ENCODE peak calls at places on chromosomes 12 and 14, in eight cellular contexts. One of them, this sample, is unnamed.
A peak's percentile ranks its signal among the peaks of the same experiment; 100 is the strongest.

GRCh38 chr12:70823182-70823976 is 97.2 kb downstream of the PTPRR start:
- DNase-seq in esophagus squamous epithelium: no peak
- DNase-seq in stomach: no peak
- DNase-seq in transverse colon: no peak
- DNase-seq in A549: no peak
- DNase-seq in GM12878: no peak
- DNase-seq in heart left ventricle: no peak
- DNase-seq in ovary: no peak
- DNase-seq in this sample: peak; percentile 26

GRCh38 chr14:92471919-92472318 is 41.7 kb upstream of the RIN3 start:
- DNase-seq in esophagus squamous epithelium: no peak
- DNase-seq in stomach: no peak
- DNase-seq in transverse colon: peak; percentile 15
- DNase-seq in A549: peak; percentile 89
- DNase-seq in GM12878: no peak
- DNase-seq in heart left ventricle: no peak
- DNase-seq in ovary: no peak
- DNase-seq in this sample: peak; percentile 5

GRCh38 chr14:24556756-24557155 is 19.3 kb downstream of the CTSG start:
- DNase-seq in esophagus squamous epithelium: no peak
- DNase-seq in stomach: no peak
- DNase-seq in transverse colon: no peak
- DNase-seq in A549: no peak
- DNase-seq in GM12878: no peak
- DNase-seq in heart left ventricle: no peak
- DNase-seq in ovary: no peak
- DNase-seq in this sample: no peak

GRCh38 chr14:100416921-100417451 is 93.8 kb downstream of the SLC25A47 start:
- DNase-seq in esophagus squamous epithelium: no peak
- DNase-seq in stomach: no peak
- DNase-seq in transverse colon: peak; percentile 56
- DNase-seq in A549: peak; percentile 55
- DNase-seq in GM12878: no peak
- DNase-seq in heart left ventricle: no peak
- DNase-seq in ovary: no peak
- DNase-seq in this sample: no peak

GRCh38 chr12:75550401-75550851 is 39.0 kb upstream of the KRR1 start:
- DNase-seq in esophagus squamous epithelium: no peak
- DNase-seq in stomach: peak; percentile 34
- DNase-seq in transverse colon: no peak
- DNase-seq in A549: no peak
- DNase-seq in GM12878: no peak
- DNase-seq in heart left ventricle: peak; percentile 44
- DNase-seq in ovary: no peak
- DNase-seq in this sample: peak; percentile 33

GRCh38 chr12:111304642-111305071 is 64.2 kb downstream of the PHETA1 start:
- DNase-seq in esophagus squamous epithelium: no peak
- DNase-seq in stomach: no peak
- DNase-seq in transverse colon: no peak
- DNase-seq in A549: no peak
- DNase-seq in GM12878: no peak
- DNase-seq in heart left ventricle: no peak
- DNase-seq in ovary: no peak
- DNase-seq in this sample: no peak

GRCh38 chr12:108526482-108527234 is 11.6 kb downstream of the FICD start:
- DNase-seq in esophagus squamous epithelium: no peak
- DNase-seq in stomach: no peak
- DNase-seq in transverse colon: no peak
- DNase-seq in A549: no peak
- DNase-seq in GM12878: no peak
- DNase-seq in heart left ventricle: no peak
- DNase-seq in ovary: no peak
- DNase-seq in this sample: peak; percentile 69

GRCh38 chr12:120282229-120282628 is 9.5 kb downstream of the RNU4-2 start:
- DNase-seq in esophagus squamous epithelium: no peak
- DNase-seq in stomach: no peak
- DNase-seq in transverse colon: no peak
- DNase-seq in A549: no peak
- DNase-seq in GM12878: no peak
- DNase-seq in heart left ventricle: no peak
- DNase-seq in ovary: no peak
- DNase-seq in this sample: no peak

GRCh38 chr14:44963775-44964380 is 1.9 kb downstream of the TOGARAM1 start:
- DNase-seq in esophagus squamous epithelium: no peak
- DNase-seq in stomach: no peak
- DNase-seq in transverse colon: no peak
- DNase-seq in A549: no peak
- DNase-seq in GM12878: no peak
- DNase-seq in heart left ventricle: no peak
- DNase-seq in ovary: no peak
- DNase-seq in this sample: no peak

GRCh38 chr12:71589478-71589881 is 74.2 kb downstream of the ZFC3H1 start:
- DNase-seq in esophagus squamous epithelium: no peak
- DNase-seq in stomach: no peak
- DNase-seq in transverse colon: no peak
- DNase-seq in A549: no peak
- DNase-seq in GM12878: no peak
- DNase-seq in heart left ventricle: no peak
- DNase-seq in ovary: no peak
- DNase-seq in this sample: no peak

GRCh38 chr12:105256921-105257320 is 20.9 kb upstream of the APPL2 start:
- DNase-seq in esophagus squamous epithelium: no peak
- DNase-seq in stomach: no peak
- DNase-seq in transverse colon: no peak
- DNase-seq in A549: no peak
- DNase-seq in GM12878: no peak
- DNase-seq in heart left ventricle: no peak
- DNase-seq in ovary: no peak
- DNase-seq in this sample: no peak

GRCh38 chr14:31921741-31922140 is 155.4 kb upstream of the ARHGAP5 start:
- DNase-seq in esophagus squamous epithelium: no peak
- DNase-seq in stomach: no peak
- DNase-seq in transverse colon: no peak
- DNase-seq in A549: no peak
- DNase-seq in GM12878: no peak
- DNase-seq in heart left ventricle: no peak
- DNase-seq in ovary: no peak
- DNase-seq in this sample: no peak

GRCh38 chr12:113537751-113538087 is 66.0 kb upstream of the LHX5 start:
- DNase-seq in esophagus squamous epithelium: no peak
- DNase-seq in stomach: no peak
- DNase-seq in transverse colon: no peak
- DNase-seq in A549: no peak
- DNase-seq in GM12878: no peak
- DNase-seq in heart left ventricle: no peak
- DNase-seq in ovary: no peak
- DNase-seq in this sample: no peak

GRCh38 chr12:101763246-101763931 is 24.1 kb upstream of the SYCP3 start:
- DNase-seq in esophagus squamous epithelium: no peak
- DNase-seq in stomach: no peak
- DNase-seq in transverse colon: no peak
- DNase-seq in A549: no peak
- DNase-seq in GM12878: no peak
- DNase-seq in heart left ventricle: no peak
- DNase-seq in ovary: no peak
- DNase-seq in this sample: peak; percentile 13

GRCh38 chr12:50073712-50074111 is 11.4 kb upstream of the SMARCD1 start:
- DNase-seq in esophagus squamous epithelium: no peak
- DNase-seq in stomach: no peak
- DNase-seq in transverse colon: no peak
- DNase-seq in A549: no peak
- DNase-seq in GM12878: no peak
- DNase-seq in heart left ventricle: peak; percentile 5
- DNase-seq in ovary: peak; percentile 30
- DNase-seq in this sample: no peak

GRCh38 chr14:100339757-100340453 is 16.8 kb downstream of the SLC25A47 start:
- DNase-seq in esophagus squamous epithelium: no peak
- DNase-seq in stomach: no peak
- DNase-seq in transverse colon: no peak
- DNase-seq in A549: no peak
- DNase-seq in GM12878: no peak
- DNase-seq in heart left ventricle: peak; percentile 3
- DNase-seq in ovary: no peak
- DNase-seq in this sample: peak; percentile 9

GRCh38 chr12:32896438-32897275 is at the start of gene PKP2:
- DNase-seq in esophagus squamous epithelium: no peak
- DNase-seq in stomach: peak; percentile 91
- DNase-seq in transverse colon: peak; percentile 92
- DNase-seq in A549: peak; percentile 56
- DNase-seq in GM12878: no peak
- DNase-seq in heart left ventricle: peak; percentile 59
- DNase-seq in ovary: peak; percentile 81
- DNase-seq in this sample: peak; percentile 18

DNA sequence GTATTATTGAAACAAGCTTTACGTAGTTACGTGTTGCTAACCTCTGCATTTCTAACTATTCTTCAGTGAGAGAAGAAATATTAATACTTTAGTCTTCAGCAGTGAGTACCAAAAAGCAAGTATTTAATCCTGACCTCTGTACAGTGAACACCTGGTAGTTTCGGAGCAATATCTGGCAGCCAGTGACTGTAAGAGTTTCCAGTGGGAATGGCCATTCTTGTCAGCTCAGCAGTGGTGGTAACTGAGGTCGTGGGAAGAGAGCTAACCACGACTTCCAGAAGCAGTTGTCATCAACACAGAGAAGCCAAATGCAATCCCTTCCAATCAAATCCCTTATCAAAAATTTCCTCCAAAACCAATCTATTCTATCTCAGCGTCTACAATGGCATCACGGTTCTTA is 1500.2 kb upstream of the FLRT2 start:
- DNase-seq in esophagus squamous epithelium: no peak
- DNase-seq in stomach: no peak
- DNase-seq in transverse colon: no peak
- DNase-seq in A549: no peak
- DNase-seq in GM12878: no peak
- DNase-seq in heart left ventricle: no peak
- DNase-seq in ovary: no peak
- DNase-seq in this sample: no peak
- TF ChIP-seq POLR2A in esophagus squamous epithelium: no peak
- TF ChIP-seq POLR2A in stomach: no peak
- TF ChIP-seq POLR2A in transverse colon: no peak
- TF ChIP-seq POLR2A in A549: no peak
- TF ChIP-seq POLR2A in GM12878: no peak
- TF ChIP-seq POLR2A in heart left ventricle: no peak
- TF ChIP-seq POLR2A in ovary: no peak
- TF ChIP-seq POLR2A in this sample: no peak

GRCh38 chr12:68416350-68416749 is 84.2 kb upstream of the MDM1 start:
- DNase-seq in esophagus squamous epithelium: no peak
- DNase-seq in stomach: no peak
- DNase-seq in transverse colon: no peak
- DNase-seq in A549: no peak
- DNase-seq in GM12878: no peak
- DNase-seq in heart left ventricle: no peak
- DNase-seq in ovary: no peak
- DNase-seq in this sample: no peak

GRCh38 chr12:68418137-68418460 is 85.9 kb upstream of the MDM1 start:
- DNase-seq in esophagus squamous epithelium: no peak
- DNase-seq in stomach: no peak
- DNase-seq in transverse colon: no peak
- DNase-seq in A549: no peak
- DNase-seq in GM12878: no peak
- DNase-seq in heart left ventricle: no peak
- DNase-seq in ovary: no peak
- DNase-seq in this sample: no peak

GRCh38 chr12:68420225-68421008 is 88.3 kb upstream of the MDM1 start:
- DNase-seq in esophagus squamous epithelium: no peak
- DNase-seq in stomach: no peak
- DNase-seq in transverse colon: no peak
- DNase-seq in A549: no peak
- DNase-seq in GM12878: no peak
- DNase-seq in heart left ventricle: no peak
- DNase-seq in ovary: no peak
- DNase-seq in this sample: peak; percentile 63

GRCh38 chr12:68414988-68415387 is 82.8 kb upstream of the MDM1 start:
- DNase-seq in esophagus squamous epithelium: no peak
- DNase-seq in stomach: no peak
- DNase-seq in transverse colon: no peak
- DNase-seq in A549: no peak
- DNase-seq in GM12878: peak; percentile 50
- DNase-seq in heart left ventricle: no peak
- DNase-seq in ovary: no peak
- DNase-seq in this sample: no peak

GRCh38 chr12:68416826-68417225 is 84.7 kb upstream of the MDM1 start:
- DNase-seq in esophagus squamous epithelium: no peak
- DNase-seq in stomach: no peak
- DNase-seq in transverse colon: no peak
- DNase-seq in A549: no peak
- DNase-seq in GM12878: no peak
- DNase-seq in heart left ventricle: no peak
- DNase-seq in ovary: no peak
- DNase-seq in this sample: no peak
- H3K27ac ChIP-seq in esophagus squamous epithelium: no peak overlapping the region
- H3K27ac ChIP-seq in stomach: no peak overlapping the region
- H3K27ac ChIP-seq in transverse colon: no peak overlapping the region
- H3K27ac ChIP-seq in A549: no peak overlapping the region
- H3K27ac ChIP-seq in GM12878: no peak overlapping the region
- H3K27ac ChIP-seq in heart left ventricle: no peak overlapping the region
- H3K27ac ChIP-seq in ovary: no peak overlapping the region
- H3K27ac ChIP-seq in this sample: no peak overlapping the region

DNA sequence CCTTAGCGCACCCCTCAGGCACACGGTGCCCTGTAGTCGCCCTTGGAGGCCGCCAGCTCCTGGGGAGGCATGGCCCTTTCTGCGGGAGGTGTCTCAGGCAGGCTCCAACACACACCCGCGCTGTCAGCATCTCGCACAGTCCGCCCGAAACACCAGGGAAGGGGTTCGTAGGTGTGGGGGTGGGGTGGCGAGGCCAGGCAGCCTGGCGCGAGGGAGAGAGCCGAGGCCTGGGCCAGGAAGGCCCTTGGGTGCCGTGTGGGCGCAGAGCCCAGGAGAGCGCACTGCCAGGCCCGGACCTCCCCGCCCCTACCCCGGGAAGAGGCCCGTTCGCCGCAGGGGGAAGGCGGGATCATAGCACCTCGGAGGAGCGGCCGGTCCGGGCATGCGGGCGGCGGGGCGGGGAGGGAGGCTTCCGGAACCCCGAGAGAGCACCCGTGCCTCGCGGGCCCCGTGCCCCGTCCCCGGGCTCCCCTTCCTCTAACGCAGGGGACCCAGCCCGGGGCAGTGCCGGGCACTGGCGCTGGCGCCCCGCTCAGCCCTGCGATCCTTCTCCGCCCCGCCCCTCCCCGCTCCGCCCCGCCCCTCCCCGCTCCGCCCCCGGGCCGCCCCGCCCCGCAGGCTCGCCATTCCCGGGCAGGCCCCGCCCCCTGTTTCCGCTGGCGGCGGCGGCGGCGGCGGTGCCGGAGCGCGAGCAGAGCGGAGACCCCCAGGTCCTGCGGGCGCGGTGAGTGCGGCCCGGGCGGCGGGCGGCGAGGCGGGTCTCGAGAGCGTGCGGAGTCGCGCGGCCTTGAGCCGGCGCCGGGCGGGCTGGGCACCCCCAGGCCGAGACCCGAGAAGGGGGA is at the start of gene TSPAN9:
- DNase-seq in esophagus squamous epithelium: no peak
- DNase-seq in stomach: peak; percentile 87
- DNase-seq in transverse colon: peak; percentile 76
- DNase-seq in A549: peak; percentile 83
- DNase-seq in GM12878: no peak
- DNase-seq in heart left ventricle: peak; percentile 83
- DNase-seq in ovary: peak; percentile 85
- DNase-seq in this sample: peak; percentile 84
- TF ChIP-seq POLR2A in esophagus squamous epithelium: no peak
- TF ChIP-seq POLR2A in stomach: no peak
- TF ChIP-seq POLR2A in transverse colon: peak; percentile 58
- TF ChIP-seq POLR2A in A549: peak; percentile 89
- TF ChIP-seq POLR2A in GM12878: no peak
- TF ChIP-seq POLR2A in heart left ventricle: peak; percentile 24
- TF ChIP-seq POLR2A in ovary: peak; percentile 58
- TF ChIP-seq POLR2A in this sample: peak; percentile 62

GRCh38 chr14:80211143-80212024 is at the start of gene DIO2:
- DNase-seq in esophagus squamous epithelium: no peak
- DNase-seq in stomach: no peak
- DNase-seq in transverse colon: no peak
- DNase-seq in A549: no peak
- DNase-seq in GM12878: no peak
- DNase-seq in heart left ventricle: peak; percentile 45
- DNase-seq in ovary: no peak
- DNase-seq in this sample: peak; percentile 18
- H3K27ac ChIP-seq in esophagus squamous epithelium: no peak within 1 kb of the TSS
- H3K27ac ChIP-seq in stomach: no peak within 1 kb of the TSS
- H3K27ac ChIP-seq in transverse colon: no peak within 1 kb of the TSS
- H3K27ac ChIP-seq in A549: peak within 1 kb of the TSS; percentile 80
- H3K27ac ChIP-seq in GM12878: no peak within 1 kb of the TSS
- H3K27ac ChIP-seq in heart left ventricle: peak within 1 kb of the TSS; percentile 86
- H3K27ac ChIP-seq in ovary: no peak within 1 kb of the TSS
- H3K27ac ChIP-seq in this sample: no peak within 1 kb of the TSS

This sample was measured in adrenal gland.